ENCODE peak calls at places on chromosomes 11 and 22, in six cellular contexts. S is GM23248; E is fibroblast of lung; D is H7; F is A673; K is CD8-positive, alpha-beta memory T cell. U is an unnamed sample.

GRCh38 chr22:48760481-48761238 is 1067.0 kb downstream of the BRD1 start:
- DNase-seq in F (no peak), K (no peak), S (no peak), D (no peak), E (no peak), U (no peak)

GRCh38 chr11:2987881-2988280 is 4.2 kb downstream of the NAP1L4 start:
- DNase-seq in E (peak; percentile 15), F (no peak), D (no peak), K (no peak), S (peak; percentile 29), U (no peak)

GRCh38 chr11:3004481-3004880 is 12.4 kb upstream of the NAP1L4 start:
- DNase-seq in E (no peak), D (no peak), S (no peak), F (no peak), K (no peak), U (no peak)

GRCh38 chr11:77142091-77142975 is 14.3 kb downstream of the MYO7A start:
- DNase-seq in K (peak; percentile 33), S (no peak), F (no peak), E (no peak), D (no peak), U (no peak)

GRCh38 chr22:47063606-47064005 is 301.2 kb downstream of the TBC1D22A start:
- DNase-seq in K (no peak), E (no peak), D (peak; percentile 24), F (no peak), S (peak; percentile 10), U (no peak)

GRCh38 chr11:132872223-132872622 is 660.1 kb downstream of the OPCML start:
- DNase-seq in E (no peak), K (no peak), D (no peak), F (no peak), S (no peak), U (no peak)

GRCh38 chr11:36672815-36673450 is 74.9 kb upstream of the RAG2 start:
- DNase-seq in K (peak; percentile 32), S (peak; percentile 52), F (peak; percentile 83), D (peak; percentile 28), E (peak; percentile 39), U (no peak)

GRCh38 chr11:102390667-102391449 is 43.8 kb downstream of the BIRC2 start:
- DNase-seq in D (peak; percentile 66), K (peak; percentile 44), F (peak; percentile 73), S (peak; percentile 74), E (peak; percentile 55), U (peak; percentile 54)

GRCh38 chr11:44191322-44192014 is 96.0 kb downstream of the EXT2 start:
- DNase-seq in D (no peak), S (no peak), F (peak; percentile 95), E (no peak), K (no peak), U (no peak)

GRCh38 chr22:50696799-50697561 is 24.4 kb downstream of the SHANK3 start:
- DNase-seq in S (peak; percentile 65), D (peak; percentile 98), E (no peak), F (peak; percentile 36), K (no peak), U (peak; percentile 43)

GRCh38 chr11:30876656-30877371 is 290.7 kb upstream of the MPPED2 start:
- DNase-seq in E (no peak), K (no peak), S (peak; percentile 22), D (no peak), F (no peak), U (peak; percentile 2)

GRCh38 chr11:16612801-16613400 is 125.5 kb upstream of the C11orf58 start:
- DNase-seq in F (peak; percentile 42), K (no peak), S (peak; percentile 14), E (peak; percentile 11), D (peak; percentile 47), U (no peak)

GRCh38 chr11:87926250-87926970 is 248.8 kb downstream of the RAB38 start:
- DNase-seq in F (no peak), D (no peak), S (peak; percentile 94), E (peak; percentile 71), K (no peak), U (peak; percentile 36)

GRCh38 chr11:36014906-36015305 is 71.0 kb downstream of the LDLRAD3 start:
- DNase-seq in D (no peak), E (no peak), S (no peak), F (no peak), K (no peak), U (no peak)

GRCh38 chr22:19290400-19291217 is 910 bp downstream of the CLTCL1 start:
- DNase-seq in K (no peak), E (no peak), D (peak; percentile 63), F (peak; percentile 8), S (peak; percentile 51), U (no peak)

GRCh38 chr11:67629386-67630229 is at the start of gene NUDT8:
- DNase-seq in S (peak; percentile 92), F (peak; percentile 93), K (peak; percentile 84), E (peak; percentile 66), D (peak; percentile 92), U (peak; percentile 80)

GRCh38 chr11:14380947-14381555 is 22.1 kb upstream of the RRAS2 start:
- DNase-seq in E (peak; percentile 64), S (peak; percentile 79), D (peak; percentile 86), F (peak; percentile 40), K (peak; percentile 48), U (peak; percentile 73)

DNA sequence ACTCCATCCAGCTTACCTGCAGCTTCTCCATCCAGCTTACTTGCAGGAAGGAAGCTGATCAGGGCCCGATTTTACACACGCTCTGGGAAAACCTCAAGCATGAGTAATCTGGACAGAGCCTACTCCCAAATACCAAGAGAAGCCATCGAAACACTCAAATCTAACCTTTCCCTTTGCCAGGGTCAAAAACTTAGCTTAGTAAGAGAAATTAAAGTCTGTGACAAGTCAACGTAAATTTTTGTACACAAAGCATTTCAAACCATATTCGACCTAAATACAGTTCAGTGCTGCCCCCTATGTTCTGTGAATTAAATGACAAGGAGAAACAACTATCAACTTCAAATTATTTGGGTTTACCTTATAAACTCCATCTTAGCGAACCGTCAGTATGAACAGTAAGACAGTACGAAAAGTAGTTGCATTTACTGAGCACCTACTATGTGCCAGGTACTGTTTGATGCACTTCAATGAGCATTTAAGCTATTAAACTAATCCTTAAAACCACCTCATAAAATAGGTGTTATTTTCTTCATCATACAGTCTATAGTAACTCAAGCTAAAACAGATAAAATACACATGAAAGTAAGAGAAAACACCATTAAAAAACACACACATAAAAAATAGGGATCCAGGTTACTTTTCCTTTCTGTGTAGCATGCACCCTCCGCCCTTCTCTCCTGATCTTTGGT is 36.9 kb downstream of the ARFGAP3 start:
- DNase-seq in E (peak; percentile 77), K (no peak), F (peak; percentile 43), D (peak; percentile 48), S (peak; percentile 87), U (no peak)
- H3K4me3 ChIP-seq in E (no peak overlapping the region), K (no peak overlapping the region), F (no peak overlapping the region), D (no peak overlapping the region), S (no peak overlapping the region), U (no peak overlapping the region)

GRCh38 chr22:40310081-40310770 is 36.1 kb upstream of the ADSL start:
- DNase-seq in D (no peak), K (no peak), S (peak; percentile 93), F (no peak), E (peak; percentile 93), U (peak; percentile 79)

GRCh38 chr22:40312050-40312449 is 34.2 kb upstream of the ADSL start:
- DNase-seq in E (no peak), F (peak; percentile 17), D (no peak), S (no peak), K (no peak), U (no peak)

GRCh38 chr22:40305625-40306024 is 40.7 kb upstream of the ADSL start:
- DNase-seq in S (no peak), K (no peak), F (no peak), E (no peak), D (no peak), U (no peak)

GRCh38 chr22:40310771-40311120 is 35.6 kb upstream of the ADSL start:
- DNase-seq in E (no peak), D (no peak), S (no peak), F (no peak), K (no peak), U (no peak)

GRCh38 chr22:40308999-40309578 is 37.2 kb upstream of the ADSL start:
- DNase-seq in E (no peak), D (no peak), K (no peak), F (no peak), S (no peak), U (no peak)
- H3K36me3 ChIP-seq in E (peaks cover 2% of the 10 kb centered on the region), D (peaks cover 27% of the 10 kb centered on the region), K (peaks cover 44% of the 10 kb centered on the region), F (peaks cover 51% of the 10 kb centered on the region), S (peaks cover 25% of the 10 kb centered on the region), U (peaks cover 19% of the 10 kb centered on the region)

DNA sequence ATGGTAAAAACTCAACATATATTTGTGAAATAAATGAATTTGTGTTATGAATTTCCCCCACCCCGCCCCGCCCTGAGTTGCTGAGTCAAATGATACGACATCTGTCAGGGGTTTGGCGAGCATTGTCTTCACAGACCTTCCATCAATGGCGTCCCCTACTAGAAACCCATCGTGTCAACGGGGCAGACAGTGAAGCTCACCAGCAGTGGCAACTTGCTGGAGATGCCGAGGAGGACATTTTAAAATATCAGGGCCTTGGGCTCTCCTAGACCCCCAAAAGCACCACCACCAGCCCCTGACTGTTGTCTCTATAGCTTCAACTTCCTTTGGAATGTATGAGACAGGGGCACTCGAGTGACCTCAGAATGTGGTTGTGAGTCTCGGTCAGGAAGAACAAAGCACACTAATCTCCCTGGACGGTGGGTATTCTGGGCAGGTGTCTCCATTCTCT is 776 bp upstream of the NXF1 start:
- DNase-seq in F (no peak), S (peak; percentile 45), D (peak; percentile 54), E (peak; percentile 59), K (no peak), U (no peak)
- H3K4me3 ChIP-seq in F (peak overlapping the region; percentile 82), S (peak overlapping the region; percentile 97), D (peak overlapping the region; percentile 78), E (peak overlapping the region; percentile 86), K (peak overlapping the region; percentile 70), U (peak overlapping the region; percentile 77)

DNA sequence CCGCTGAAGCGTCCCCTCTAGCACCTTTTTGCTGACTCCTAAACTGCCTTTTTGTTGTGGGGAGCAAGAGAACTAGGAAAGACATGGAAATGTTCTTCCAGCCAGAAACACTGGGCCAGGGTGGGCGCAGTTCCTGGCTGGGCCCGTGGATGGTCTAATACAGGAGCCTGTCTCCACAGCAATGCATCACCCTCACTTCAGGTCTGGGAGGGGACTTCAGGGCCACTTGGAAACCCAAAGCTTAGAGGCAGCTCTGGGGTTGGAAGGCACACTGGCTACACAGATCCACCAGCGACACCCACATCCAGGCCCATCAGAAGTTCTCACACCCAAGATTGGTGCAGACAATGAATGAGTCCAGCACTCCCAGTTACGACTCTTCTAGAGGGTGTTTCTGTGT is 120.3 kb downstream of the ETS1 start:
- DNase-seq in E (no peak), D (no peak), K (no peak), F (no peak), S (no peak), U (no peak)
- H3K36me3 ChIP-seq in E (peaks cover 14% of the 10 kb centered on the region), D (peaks cover 6% of the 10 kb centered on the region), K (peaks cover 70% of the 10 kb centered on the region), F (no peaks in the 10 kb centered on the region), S (peaks cover 57% of the 10 kb centered on the region), U (peaks cover 86% of the 10 kb centered on the region)

GRCh38 chr22:26482171-26482570 is 1.4 kb downstream of the HPS4 start:
- DNase-seq in F (no peak), E (no peak), S (no peak), D (no peak), K (no peak), U (no peak)
- H3K4me3 ChIP-seq in F (peak overlapping the region; percentile 97), E (no peak overlapping the region), S (no peak overlapping the region), D (no peak overlapping the region), K (no peak overlapping the region), U (no peak overlapping the region)

GRCh38 chr11:108278546-108278945 is 55.7 kb downstream of the ATM start:
- DNase-seq in E (peak; percentile 8), S (no peak), K (no peak), F (peak; percentile 54), D (peak; percentile 7), U (no peak)
- H3K36me3 ChIP-seq in E (peaks cover 2% of the 10 kb centered on the region), S (peaks cover 43% of the 10 kb centered on the region), K (peaks cover 35% of the 10 kb centered on the region), F (peaks cover 23% of the 10 kb centered on the region), D (peaks cover 7% of the 10 kb centered on the region), U (peaks cover 33% of the 10 kb centered on the region)

GRCh38 chr22:41555325-41555724 is 5.5 kb upstream of the CSDC2 start:
- DNase-seq in D (no peak), S (no peak), K (no peak), E (no peak), F (no peak), U (no peak)
- H3K4me3 ChIP-seq in D (no peak overlapping the region), S (no peak overlapping the region), K (no peak overlapping the region), E (no peak overlapping the region), F (no peak overlapping the region), U (no peak overlapping the region)

U was measured in MG63.